ENCODE peak calls at places on chromosome 12, in seven cellular contexts. Y, B, Q, V, L, E and S are unnamed samples.

GRCh38 chr12:93103154-93103553 is 174.1 kb upstream of the EEA1 start:
- DNase-seq in L (no peak), B (no peak), Y (no peak), E (no peak), Q (no peak), V (no peak), S (no peak)

GRCh38 chr12:24020391-24021163 is 71.1 kb upstream of the SOX5 start:
- DNase-seq in V (no peak), E (no peak), Q (no peak), Y (no peak), L (no peak), B (no peak), S (no peak)

GRCh38 chr12:62604856-62605255 is 138.2 kb downstream of the MON2 start:
- DNase-seq in V (peak), E (no peak), Q (no peak), L (no peak), Y (no peak), B (no peak), S (no peak)

GRCh38 chr12:54159140-54159539 is 29.6 kb downstream of the SMUG1 start:
- DNase-seq in L (no peak), Q (peak), V (no peak), Y (peak), E (no peak), B (no peak), S (peak)

GRCh38 chr12:58368001-58368400 is 426.6 kb downstream of the ATP23 start:
- DNase-seq in B (no peak), V (no peak), E (no peak), Y (no peak), Q (no peak), L (no peak), S (no peak)

GRCh38 chr12:79763748-79764452 is 73.1 kb upstream of the PAWR start:
- DNase-seq in Y (no peak), V (peak), B (no peak), Q (no peak), E (no peak), L (no peak), S (no peak)

GRCh38 chr12:40344312-40344711 is 119.5 kb downstream of the LRRK2 start:
- DNase-seq in L (no peak), E (no peak), B (no peak), Y (no peak), V (no peak), Q (no peak), S (no peak)

GRCh38 chr12:44858456-44858855 is 17.7 kb downstream of the NELL2 start:
- DNase-seq in E (no peak), L (no peak), B (no peak), Y (no peak), V (no peak), Q (no peak), S (no peak)

GRCh38 chr12:72901685-72902084 is 629.5 kb downstream of the TRHDE start:
- DNase-seq in L (no peak), Q (no peak), E (no peak), B (no peak), V (no peak), Y (no peak), S (no peak)

GRCh38 chr12:79883216-79883615 is 51.7 kb downstream of the PPP1R12A start:
- DNase-seq in Q (no peak), Y (no peak), L (no peak), E (no peak), V (no peak), B (no peak), S (no peak)

GRCh38 chr12:80892597-80893445 is 44.9 kb downstream of the LIN7A start:
- DNase-seq in E (peak), Q (no peak), Y (no peak), B (no peak), L (no peak), V (no peak), S (peak)

GRCh38 chr12:65123435-65124063 is 2.4 kb upstream of the WIF1 start:
- DNase-seq in E (peak), Y (no peak), Q (no peak), B (no peak), V (peak), L (no peak), S (peak)

GRCh38 chr12:52741378-52742195 is 35.6 kb downstream of the KRT76 start:
- DNase-seq in L (no peak), B (no peak), Y (peak), V (peak), Q (peak), E (no peak), S (peak)

GRCh38 chr12:28051516-28052456 is 79.3 kb upstream of the PTHLH start:
- DNase-seq in V (peak), B (no peak), E (peak), Q (no peak), L (no peak), Y (no peak), S (no peak)

GRCh38 chr12:70560671-70561070 is 76.6 kb downstream of the PTPRB start:
- DNase-seq in Q (no peak), L (no peak), Y (no peak), B (no peak), E (no peak), V (no peak), S (no peak)

GRCh38 chr12:57085999-57086950 is 2.6 kb upstream of the NAB2 start:
- DNase-seq in B (no peak), Q (peak), L (peak), Y (no peak), V (peak), E (no peak), S (peak)

GRCh38 chr12:12807970-12808702 is 5.0 kb upstream of the DDX47 start:
- DNase-seq in Q (no peak), Y (no peak), E (no peak), B (peak), V (peak), L (no peak), S (peak)

GRCh38 chr12:85157023-85157626 is 121.0 kb downstream of the LRRIQ1 start:
- DNase-seq in B (no peak), V (no peak), E (no peak), Q (no peak), Y (no peak), L (no peak), S (no peak)

GRCh38 chr12:92143280-92143679 is 2.4 kb downstream of the BTG1 start:
- DNase-seq in V (no peak), E (no peak), B (no peak), Q (no peak), L (no peak), Y (no peak), S (no peak)

GRCh38 chr12:11941601-11942360 is 129.0 kb upstream of the BCL2L14 start:
- DNase-seq in V (peak), Q (no peak), L (no peak), E (no peak), B (no peak), Y (no peak), S (no peak)

GRCh38 chr12:34397591-34398365 is 375.5 kb downstream of the ALG10 start:
- DNase-seq in Q (peak), E (no peak), Y (peak), V (no peak), B (no peak), L (peak), S (peak)

GRCh38 chr12:38386238-38386985 is 69.8 kb downstream of the ALG10B start:
- DNase-seq in L (no peak), V (no peak), Y (no peak), E (no peak), Q (no peak), B (no peak), S (no peak)

GRCh38 chr12:106248849-106249371 is 1.1 kb upstream of the CKAP4 start:
- DNase-seq in Y (no peak), B (no peak), E (no peak), L (no peak), Q (no peak), V (peak), S (peak)

GRCh38 chr12:42477931-42478330 is 111.6 kb downstream of the PRICKLE1 start:
- DNase-seq in E (no peak), Y (no peak), V (no peak), B (no peak), L (no peak), Q (no peak), S (no peak)

GRCh38 chr12:76874491-76875190 is 4.2 kb downstream of the CSRP2 start:
- DNase-seq in V (no peak), Y (no peak), B (no peak), L (no peak), Q (no peak), E (no peak), S (no peak)

GRCh38 chr12:68037616-68038255 is 48.5 kb downstream of the IFNG-AS1 start:
- DNase-seq in Q (no peak), V (no peak), B (no peak), E (no peak), L (no peak), Y (no peak), S (no peak)

GRCh38 chr12:19783547-19784444 is 344.5 kb downstream of the AEBP2 start:
- DNase-seq in E (no peak), L (no peak), V (no peak), Y (no peak), B (no peak), Q (no peak), S (no peak)

GRCh38 chr12:76029982-76030377 is 1.6 kb downstream of the PHLDA1 start:
- DNase-seq in Q (no peak), V (peak), E (no peak), L (no peak), B (no peak), Y (no peak), S (peak)

GRCh38 chr12:2140858-2141519 is 88.2 kb downstream of the CACNA1C start:
- DNase-seq in Y (no peak), E (no peak), V (no peak), Q (no peak), B (no peak), L (no peak), S (no peak)

GRCh38 chr12:2138871-2139308 is 86.1 kb downstream of the CACNA1C start:
- DNase-seq in Q (no peak), B (no peak), Y (no peak), V (no peak), E (no peak), L (no peak), S (no peak)

GRCh38 chr12:2145433-2145832 is 92.6 kb downstream of the CACNA1C start:
- DNase-seq in L (no peak), B (no peak), Y (no peak), E (no peak), V (no peak), Q (no peak), S (no peak)

GRCh38 chr12:2139651-2140050 is 86.9 kb downstream of the CACNA1C start:
- DNase-seq in E (no peak), L (no peak), B (no peak), Q (no peak), V (no peak), Y (no peak), S (no peak)

DNA sequence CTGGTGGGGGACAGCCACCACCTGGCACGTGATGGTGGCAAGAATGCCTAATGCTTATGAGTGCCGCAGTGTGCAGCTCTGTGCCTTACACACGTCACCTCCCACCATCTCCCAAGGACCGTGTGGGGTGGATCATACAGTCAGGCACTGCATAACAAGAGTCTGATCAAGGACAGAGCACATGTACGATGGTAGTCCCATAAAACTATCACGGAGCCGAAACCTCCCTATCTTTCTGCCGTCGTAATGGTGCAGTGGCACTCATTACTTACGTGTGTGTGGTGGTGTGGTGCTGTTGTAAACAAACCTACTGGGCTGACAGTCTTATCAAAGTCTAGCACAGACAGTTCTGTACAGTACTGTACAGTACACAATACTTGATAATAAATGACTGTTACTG is 89.3 kb downstream of the CACNA1C start:
- DNase-seq in V (no peak), Q (no peak), L (no peak), B (no peak), Y (no peak), E (no peak), S (no peak)
- TF ChIP-seq CTCF in V (no peak), Q (no peak), L (no peak), B (no peak), Y (no peak), E (no peak), S (no peak)

GRCh38 chr12:126139355-126139754 is 1074.1 kb downstream of the AACS start:
- DNase-seq in Y (no peak), B (no peak), V (no peak), Q (no peak), L (no peak), E (no peak), S (no peak)
- TF ChIP-seq CTCF in Y (no peak), B (no peak), V (peak), Q (no peak), L (no peak), E (no peak), S (no peak)

GRCh38 chr12:109714141-109714912 is 702 bp downstream of the FAM222A start:
- DNase-seq in E (no peak), L (peak), Q (peak), V (peak), Y (peak), B (peak), S (peak)
- TF ChIP-seq CTCF in E (no peak), L (peak), Q (no peak), V (no peak), Y (peak), B (no peak), S (no peak)

GRCh38 chr12:7113389-7113871 is 4.4 kb upstream of the C1RL start:
- DNase-seq in Y (no peak), B (no peak), L (no peak), V (peak), Q (no peak), E (no peak), S (peak)
- TF ChIP-seq CTCF in Y (peak), B (peak), L (peak), V (peak), Q (peak), E (peak), S (peak)

GRCh38 chr12:8950702-8951478 is 1.4 kb upstream of the M6PR start:
- DNase-seq in Q (no peak), Y (no peak), V (no peak), E (no peak), L (no peak), B (no peak), S (peak)
- TF ChIP-seq CTCF in Q (no peak), Y (no peak), V (no peak), E (no peak), L (no peak), B (no peak), S (no peak)